ENCODE peak calls at places on chromosome 9, in eight cellular contexts. C is stimulated activated CD4-positive, alpha-beta T cell treated with anti-CD3 and anti-CD28 coated beads, Interleukin-4, amount 100 ng/mL, for 48 hours; Z is AG04450; M is IMR-90; E is ELR; Y is mucosa of descending colon; S is GM12878; N is stimulated activated naive CD4-positive, alpha-beta T cell treated with Interleukin-2 at 50 U/mL for 16 hours. O is an unnamed sample.

GRCh38 chr9:115133649-115134048 is 15.7 kb upstream of the TNC start:
- DNase-seq in Y (no peak), M (peak), E (peak), C (no peak), N (no peak), S (no peak), Z (peak), O (no peak)

GRCh38 chr9:92764381-92764987 is at the start of gene BICD2:
- DNase-seq in C (no peak), Z (no peak), Y (no peak), M (no peak), S (no peak), E (no peak), N (no peak), O (no peak)

GRCh38 chr9:73577867-73578266 is 426.2 kb downstream of the ANXA1 start:
- DNase-seq in Y (no peak), N (no peak), Z (no peak), M (no peak), C (no peak), S (no peak), E (no peak), O (no peak)

GRCh38 chr9:89621031-89621430 is 16.2 kb downstream of the GADD45G start:
- DNase-seq in E (no peak), M (no peak), S (no peak), Z (no peak), C (no peak), Y (no peak), N (no peak), O (no peak)

GRCh38 chr9:32427111-32427873 is 42.8 kb downstream of the ACO1 start:
- DNase-seq in C (no peak), S (no peak), N (no peak), Z (no peak), Y (peak), M (peak), E (peak), O (no peak)

GRCh38 chr9:121862973-121863372 is 211.5 kb downstream of the DAB2IP start:
- DNase-seq in N (no peak), M (no peak), S (no peak), Z (no peak), C (no peak), E (no peak), Y (no peak), O (no peak)

GRCh38 chr9:74985041-74985440 is 32.3 kb upstream of the C9orf40 start:
- DNase-seq in N (no peak), Z (no peak), M (peak), C (no peak), E (no peak), S (no peak), Y (no peak), O (no peak)

GRCh38 chr9:127917603-127918002 is 762 bp upstream of the ST6GALNAC4 start:
- DNase-seq in N (no peak), S (no peak), Z (no peak), Y (peak), E (no peak), C (no peak), M (no peak), O (peak)

GRCh38 chr9:106860731-106861584 is 2.0 kb upstream of the ZNF462 start:
- DNase-seq in C (no peak), M (peak), N (no peak), S (no peak), Y (peak), Z (no peak), E (peak), O (no peak)

GRCh38 chr9:93345630-93346239 is 105.8 kb upstream of the FAM120A start:
- DNase-seq in N (no peak), Z (no peak), Y (no peak), M (no peak), E (no peak), S (no peak), C (no peak), O (no peak)

GRCh38 chr9:135308809-135309762 is 170.5 kb upstream of the PPP1R26 start:
- DNase-seq in C (no peak), Y (no peak), E (no peak), M (no peak), N (no peak), Z (no peak), S (no peak), O (no peak)

GRCh38 chr9:127711831-127712274 is 3.6 kb downstream of the PTRH1 start:
- DNase-seq in N (no peak), S (no peak), E (no peak), C (no peak), Z (no peak), M (no peak), Y (no peak), O (no peak)

GRCh38 chr9:70123695-70124094 is 80.0 kb downstream of the MAMDC2 start:
- DNase-seq in E (no peak), Z (no peak), C (no peak), N (no peak), M (no peak), Y (no peak), S (no peak), O (no peak)

GRCh38 chr9:124780757-124781151 is 3.8 kb downstream of the OLFML2A start:
- DNase-seq in Y (no peak), M (no peak), C (no peak), S (no peak), N (no peak), Z (no peak), E (no peak), O (no peak)

GRCh38 chr9:115595951-115596742 is 478.2 kb upstream of the TNC start:
- DNase-seq in Z (no peak), N (no peak), M (peak), E (peak), Y (no peak), S (no peak), C (no peak), O (no peak)

GRCh38 chr9:108620767-108621166 is 235.0 kb downstream of the ACTL7B start:
- DNase-seq in N (no peak), C (no peak), S (no peak), M (no peak), E (no peak), Y (no peak), Z (no peak), O (no peak)

GRCh38 chr9:128829477-128830251 is at the start of gene SPOUT1:
- DNase-seq in Z (peak), M (peak), E (peak), S (peak), Y (peak), C (peak), N (peak), O (peak)

GRCh38 chr9:114909657-114910056 is 20.7 kb downstream of the TNFSF8 start:
- DNase-seq in Z (no peak), C (no peak), M (no peak), Y (no peak), N (no peak), S (no peak), E (no peak), O (no peak)

GRCh38 chr9:72983512-72984021 is 30.7 kb upstream of the ALDH1A1 start:
- DNase-seq in E (no peak), S (no peak), Z (no peak), M (no peak), N (no peak), C (no peak), Y (no peak), O (no peak)

GRCh38 chr9:129481824-129482511 is 138.9 kb downstream of the C9orf50 start:
- DNase-seq in M (no peak), N (no peak), Z (no peak), E (peak), Y (peak), C (no peak), S (no peak), O (no peak)

GRCh38 chr9:129381481-129381957 is 203.5 kb upstream of the IER5L start:
- DNase-seq in E (no peak), S (no peak), Y (no peak), Z (no peak), M (no peak), C (no peak), N (no peak), O (no peak)

GRCh38 chr9:88187631-88188030 is 49.4 kb upstream of the SPATA31C2 start:
- DNase-seq in N (no peak), Z (peak), C (no peak), E (no peak), S (no peak), M (peak), Y (no peak), O (no peak)

GRCh38 chr9:35756743-35757526 is 2.9 kb upstream of the MSMP start:
- DNase-seq in S (no peak), E (peak), C (peak), M (no peak), Y (peak), N (peak), Z (no peak), O (peak)

GRCh38 chr9:128026255-128027165 is 40.6 kb downstream of the NAIF1 start:
- DNase-seq in E (peak), N (peak), C (peak), Z (no peak), S (peak), Y (no peak), M (no peak), O (peak)

GRCh38 chr9:138100711-138101349 is 223.2 kb downstream of the CACNA1B start:
- DNase-seq in Y (no peak), N (no peak), Z (no peak), M (no peak), C (no peak), E (no peak), S (no peak), O (no peak)

GRCh38 chr9:5760338-5760737 is 72.6 kb downstream of the ERMP1 start:
- DNase-seq in Z (no peak), M (no peak), C (no peak), E (peak), Y (no peak), N (no peak), S (no peak), O (no peak)

GRCh38 chr9:134243778-134244467 is 79.6 kb upstream of the RNU6ATAC start:
- DNase-seq in E (no peak), M (peak), N (peak), S (peak), Y (no peak), Z (peak), C (peak), O (peak)

GRCh38 chr9:105007143-105007542 is 79.2 kb upstream of the ABCA1 start:
- DNase-seq in S (no peak), Z (peak), E (peak), C (no peak), Y (no peak), N (no peak), M (peak), O (no peak)

GRCh38 chr9:81031422-81032029 is 657.8 kb downstream of the TLE1 start:
- DNase-seq in C (no peak), N (no peak), M (peak), Z (no peak), Y (no peak), E (no peak), S (no peak), O (no peak)

O was measured in GM06990.